ENCODE peak calls at places on chromosomes 7 and 10, in ten cellular contexts. R is heart left ventricle; N is NB4; O is activated CD8-positive, alpha-beta T cell treated with anti-CD3 and anti-CD28 coated beads for 36 hours; D is colonic mucosa; G is BE2C; Z is fibroblast of pulmonary artery; L is AG04450; C is HFFc6; I is natural killer cell. M is an unnamed sample.

GRCh38 chr10:96513686-96514551 is at the start of gene TLL2:
- DNase-seq in G (peak), C (peak), O (peak), R (peak), D (peak), I (peak), L (peak), Z (peak), N (peak), M (peak)

GRCh38 chr7:127803626-127804025 is 151.6 kb downstream of the SND1 start:
- DNase-seq in O (no peak), D (no peak), N (no peak), Z (peak), I (no peak), C (no peak), L (no peak), G (peak), R (no peak), M (no peak)

GRCh38 chr10:127834791-127835190 is 58.0 kb downstream of the CLRN3 start:
- DNase-seq in N (no peak), Z (no peak), O (no peak), C (no peak), L (no peak), G (no peak), I (no peak), R (no peak), D (no peak), M (no peak)

GRCh38 chr10:126387041-126387908 is 1.0 kb downstream of the ADAM12 start:
- DNase-seq in G (peak), I (no peak), Z (peak), N (no peak), R (peak), L (no peak), C (peak), D (peak), O (peak), M (peak)

GRCh38 chr7:91242097-91242846 is 22.0 kb upstream of the FZD1 start:
- DNase-seq in L (no peak), O (no peak), Z (peak), G (no peak), D (no peak), N (peak), I (no peak), R (no peak), C (peak), M (no peak)

GRCh38 chr7:107826451-107826850 is 23.4 kb upstream of the SLC26A3 start:
- DNase-seq in L (no peak), N (no peak), C (no peak), I (no peak), D (no peak), R (no peak), O (no peak), G (no peak), Z (no peak), M (no peak)

GRCh38 chr7:26198133-26198780 is 2.3 kb downstream of the HNRNPA2B1 start:
- DNase-seq in Z (peak), I (no peak), G (no peak), O (no peak), R (no peak), N (peak), D (peak), L (no peak), C (no peak), M (no peak)

GRCh38 chr10:79275431-79275851 is 71.8 kb upstream of the PPIF start:
- DNase-seq in R (peak), D (no peak), L (no peak), I (no peak), C (peak), Z (no peak), N (no peak), O (no peak), G (peak), M (no peak)

GRCh38 chr10:44966129-44966815 is 6.7 kb downstream of the RASSF4 start:
- DNase-seq in O (no peak), N (no peak), D (peak), Z (no peak), L (no peak), G (no peak), C (no peak), I (no peak), R (no peak), M (no peak)

GRCh38 chr10:14833106-14833505 is 4.7 kb downstream of the CDNF start:
- DNase-seq in N (no peak), C (no peak), D (no peak), L (no peak), R (no peak), O (no peak), I (no peak), Z (no peak), G (no peak), M (no peak)

GRCh38 chr10:114301177-114301576 is 62.1 kb downstream of the VWA2 start:
- DNase-seq in G (no peak), C (no peak), O (no peak), R (no peak), Z (no peak), L (no peak), N (no peak), D (no peak), I (no peak), M (no peak)

GRCh38 chr10:100999742-101000601 is at the start of gene LZTS2:
- DNase-seq in I (no peak), Z (no peak), O (no peak), G (peak), R (peak), N (no peak), C (peak), L (no peak), D (no peak), M (no peak)

GRCh38 chr7:83427929-83428328 is 221.0 kb downstream of the SEMA3E start:
- DNase-seq in Z (no peak), G (no peak), I (no peak), D (no peak), N (no peak), L (no peak), R (no peak), C (no peak), O (no peak), M (no peak)

GRCh38 chr7:142799483-142799882 is 28.7 kb downstream of the PRSS2 start:
- DNase-seq in D (no peak), N (no peak), I (no peak), C (no peak), G (no peak), L (no peak), O (peak), Z (no peak), R (no peak), M (no peak)

GRCh38 chr7:80488851-80489370 is 23.0 kb downstream of the GNAT3 start:
- DNase-seq in N (no peak), C (no peak), D (no peak), I (no peak), L (no peak), G (no peak), R (no peak), Z (no peak), O (no peak), M (no peak)

GRCh38 chr10:11724938-11725776 is 17.0 kb upstream of the ECHDC3 start:
- DNase-seq in I (no peak), D (peak), N (peak), G (no peak), R (no peak), C (peak), O (no peak), Z (peak), L (peak), M (peak)

GRCh38 chr10:126064512-126064911 is 168.1 kb downstream of the FANK1 start:
- DNase-seq in O (no peak), G (no peak), N (no peak), C (no peak), D (no peak), R (no peak), I (no peak), Z (no peak), L (no peak), M (no peak)

GRCh38 chr10:100569687-100570517 is 34.2 kb downstream of the HIF1AN start:
- DNase-seq in C (no peak), G (no peak), I (no peak), Z (no peak), N (no peak), O (peak), D (no peak), R (no peak), L (no peak), M (no peak)

GRCh38 chr10:101072923-101073322 is 11.1 kb downstream of the KAZALD1 start:
- DNase-seq in N (no peak), C (no peak), L (no peak), D (no peak), O (no peak), Z (no peak), G (no peak), R (no peak), I (no peak), M (no peak)

GRCh38 chr7:95686109-95686508 is 86.2 kb upstream of the DYNC1I1 start:
- DNase-seq in N (peak), D (peak), C (peak), R (peak), O (peak), L (peak), G (peak), I (peak), Z (peak), M (no peak)
- TF ChIP-seq CTCF in N (peak), D (peak), C (peak), R (peak), O (no peak), L (peak), G (peak), I (peak), Z (peak), M (no peak)

DNA sequence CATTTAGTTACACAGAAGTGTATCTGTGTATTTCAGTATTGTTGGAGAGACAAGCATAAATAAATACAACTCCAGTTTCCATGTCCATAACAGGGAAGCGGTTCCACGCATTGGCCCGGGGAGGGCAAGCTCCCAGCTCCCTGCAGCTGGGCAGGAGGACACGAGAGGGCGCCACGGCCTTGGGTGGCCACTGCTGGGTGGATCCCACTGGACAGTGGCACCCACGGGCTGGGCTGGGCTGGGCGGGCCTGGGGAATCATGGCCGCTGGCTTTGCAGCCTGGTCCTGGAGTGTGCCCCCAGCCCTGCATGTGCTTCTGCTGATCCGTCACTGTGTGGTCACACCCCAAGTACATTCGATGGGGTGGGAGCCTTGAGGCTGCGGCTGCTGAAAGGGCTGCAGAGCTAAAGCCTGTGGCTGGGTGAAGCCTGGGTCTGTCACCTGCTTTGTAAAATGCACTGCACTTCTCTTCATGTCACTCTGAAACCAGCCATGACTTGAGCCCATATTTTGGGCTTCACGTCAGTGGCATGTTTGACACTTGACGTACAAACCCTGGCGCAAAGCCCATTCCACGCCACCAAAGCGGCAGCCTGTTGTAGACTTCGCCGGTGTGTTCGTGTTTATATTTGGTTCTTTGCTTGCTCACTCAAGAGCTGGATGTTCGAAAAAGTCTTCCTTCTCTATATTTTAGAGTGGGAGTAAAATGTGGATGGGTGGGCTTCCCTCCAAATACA is 27.5 kb downstream of the LRRC27 start:
- DNase-seq in R (peak), C (no peak), L (no peak), I (no peak), G (no peak), D (no peak), N (no peak), Z (no peak), O (no peak), M (no peak)
- TF ChIP-seq CTCF in R (no peak), C (no peak), L (no peak), I (no peak), G (no peak), D (no peak), N (no peak), Z (no peak), O (no peak), M (no peak)

GRCh38 chr7:92615861-92616260 is 25.7 kb upstream of the FAM133B start:
- DNase-seq in I (no peak), Z (no peak), D (no peak), G (no peak), N (no peak), L (no peak), C (no peak), O (no peak), R (no peak), M (no peak)
- TF ChIP-seq CTCF in I (no peak), Z (no peak), D (no peak), G (no peak), N (no peak), L (no peak), C (peak), O (no peak), R (no peak), M (no peak)

DNA sequence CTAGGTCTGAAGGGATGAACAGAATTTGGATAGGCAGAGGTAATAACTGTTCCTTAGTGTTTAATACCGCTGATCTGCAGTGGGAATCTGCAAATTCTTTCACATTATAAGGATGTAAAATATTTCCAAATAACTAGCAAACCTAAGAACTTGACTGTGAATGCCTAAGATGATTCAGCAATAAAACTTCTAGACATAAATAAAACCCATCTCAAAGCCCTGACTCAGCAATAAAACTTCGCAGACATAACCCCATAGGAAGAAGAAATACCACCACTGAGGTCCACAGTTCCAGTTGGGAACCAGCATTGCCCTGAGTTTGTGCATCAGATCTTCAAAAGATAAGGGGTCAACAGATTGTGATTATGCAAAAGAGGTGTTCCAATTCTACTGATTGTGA is 354.2 kb downstream of the GFRA1 start:
- DNase-seq in O (no peak), Z (no peak), R (no peak), L (peak), D (no peak), I (no peak), C (peak), G (no peak), N (no peak), M (no peak)
- TF ChIP-seq CTCF in O (no peak), Z (no peak), R (no peak), L (no peak), D (no peak), I (no peak), C (no peak), G (no peak), N (no peak), M (no peak)

GRCh38 chr7:28364082-28364481 is 48.2 kb upstream of the CREB5 start:
- DNase-seq in D (no peak), R (no peak), C (no peak), L (no peak), Z (no peak), N (peak), G (no peak), O (no peak), I (no peak), M (no peak)
- TF ChIP-seq CTCF in D (no peak), R (no peak), C (peak), L (peak), Z (peak), N (peak), G (peak), O (peak), I (no peak), M (no peak)

GRCh38 chr10:70362357-70362756 is 20.1 kb downstream of the LRRC20 start:
- DNase-seq in R (no peak), I (no peak), G (no peak), C (no peak), N (peak), O (no peak), L (no peak), D (no peak), Z (no peak), M (no peak)

GRCh38 chr10:70367195-70367796 is 15.1 kb downstream of the LRRC20 start:
- DNase-seq in L (peak), O (no peak), G (no peak), D (no peak), C (peak), N (no peak), Z (peak), I (no peak), R (no peak), M (no peak)

GRCh38 chr10:70363292-70363691 is 19.1 kb downstream of the LRRC20 start:
- DNase-seq in G (no peak), O (no peak), I (no peak), L (no peak), R (no peak), D (no peak), C (no peak), Z (no peak), N (no peak), M (no peak)

GRCh38 chr10:70364001-70364771 is 18.2 kb downstream of the LRRC20 start:
- DNase-seq in L (peak), I (peak), C (peak), Z (peak), O (peak), D (peak), N (peak), R (peak), G (peak), M (peak)

GRCh38 chr10:70364772-70365091 is 17.7 kb downstream of the LRRC20 start:
- DNase-seq in I (no peak), Z (no peak), O (no peak), R (no peak), C (no peak), D (no peak), N (no peak), G (no peak), L (no peak), M (no peak)
- TF ChIP-seq CTCF in I (peak), Z (no peak), O (no peak), R (no peak), C (peak), D (no peak), N (no peak), G (no peak), L (no peak), M (no peak)

M was measured in GM13976.